ENCODE peak calls at places on chromosomes 4 and X, in eight cellular contexts. H is left lung; E is fibroblast of mammary gland; D is DMS153; P is mammary epithelial cell; B is AG08396; X is HCEC 1CT; O is activated CD4-positive, alpha-beta T cell treated with anti-CD3 and anti-CD28 coated beads, Interleukin-2, amount 50 U/mL, for 4 hours. T is an unnamed sample.

GRCh38 chr4:145299380-145300076 is 119.1 kb upstream of the OTUD4 start:
- DNase-seq in H (no peak), E (peak), D (no peak), P (peak), B (peak), X (peak), O (peak), T (no peak)

GRCh38 chrX:110183314-110183713 is 134.6 kb downstream of the AMMECR1 start:
- DNase-seq in H (no peak), E (no peak), D (no peak), P (no peak), B (no peak), X (no peak), O (no peak), T (no peak)

GRCh38 chrX:12142661-12143060 is 4.4 kb downstream of the FRMPD4 start:
- DNase-seq in H (no peak), E (no peak), D (no peak), P (no peak), B (no peak), X (no peak), O (no peak), T (no peak)

GRCh38 chrX:109714340-109714958 is 18.6 kb downstream of the ACSL4 start:
- DNase-seq in H (no peak), E (peak), D (no peak), P (peak), B (no peak), X (peak), O (no peak), T (no peak)

GRCh38 chr4:98663226-98664006 is 5.0 kb upstream of the TSPAN5 start:
- DNase-seq in H (no peak), E (no peak), D (no peak), P (no peak), B (no peak), X (no peak), O (peak), T (no peak)

GRCh38 chr4:163385466-163385865 is 41.8 kb downstream of the NPY5R start:
- DNase-seq in H (no peak), E (no peak), D (no peak), P (peak), B (no peak), X (no peak), O (no peak), T (no peak)

GRCh38 chrX:15686818-15687685 is 22.4 kb upstream of the CLTRN start:
- DNase-seq in H (no peak), E (peak), D (peak), P (peak), B (peak), X (peak), O (peak), T (peak)

GRCh38 chrX:15530318-15530717 is 29.7 kb downstream of the BMX start:
- DNase-seq in H (no peak), E (no peak), D (no peak), P (no peak), B (no peak), X (no peak), O (no peak), T (no peak)

GRCh38 chr4:174713821-174714220 is 115.2 kb downstream of the GLRA3 start:
- DNase-seq in H (no peak), E (no peak), D (no peak), P (peak), B (no peak), X (no peak), O (no peak), T (no peak)

GRCh38 chrX:72062890-72063289 is 68.8 kb downstream of the RTL5 start:
- DNase-seq in H (no peak), E (peak), D (no peak), P (no peak), B (no peak), X (no peak), O (no peak), T (no peak)

GRCh38 chr4:129804458-129804981 is 708.6 kb downstream of the C4orf33 start:
- DNase-seq in H (no peak), E (no peak), D (peak), P (no peak), B (no peak), X (no peak), O (no peak), T (no peak)

GRCh38 chr4:2257361-2258001 is 4.4 kb downstream of the MXD4 start:
- DNase-seq in H (peak), E (no peak), D (no peak), P (no peak), B (no peak), X (no peak), O (no peak), T (peak)

GRCh38 chr4:139719381-139720101 is 53.9 kb downstream of the MGST2 start:
- DNase-seq in H (no peak), E (no peak), D (no peak), P (no peak), B (no peak), X (no peak), O (no peak), T (no peak)

GRCh38 chrX:1205681-1206611 is 6.5 kb downstream of the CRLF2 start:
- DNase-seq in H (no peak), E (peak), D (no peak), P (peak), B (peak), X (peak), O (peak), T (peak)

GRCh38 chrX:82658492-82658891 is 849.6 kb upstream of the POU3F4 start:
- DNase-seq in H (no peak), E (no peak), D (peak), P (no peak), B (no peak), X (no peak), O (no peak), T (no peak)

GRCh38 chr4:657338-658030 is 16.6 kb downstream of the ATP5ME start:
- DNase-seq in H (no peak), E (no peak), D (no peak), P (no peak), B (no peak), X (no peak), O (no peak), T (no peak)

GRCh38 chr4:30722092-30722915 is 2.1 kb downstream of the PCDH7 start:
- DNase-seq in H (peak), E (no peak), D (no peak), P (no peak), B (no peak), X (peak), O (no peak), T (peak)

GRCh38 chr4:38367642-38368189 is 296.3 kb upstream of the KLF3 start:
- DNase-seq in H (no peak), E (no peak), D (no peak), P (no peak), B (no peak), X (no peak), O (no peak), T (no peak)

GRCh38 chrX:151206871-151207270 is 30.5 kb downstream of the GPR50 start:
- DNase-seq in H (no peak), E (no peak), D (no peak), P (no peak), B (no peak), X (no peak), O (no peak), T (no peak)